ENCODE peak calls at places on chromosomes 6 and 20, in eight cellular contexts. Z is Peyer's patch, A is tibial nerve, W is PC-9, C is BE2C, L is uterus, B is gastrocnemius medialis, N is astrocyte. P is an unnamed sample. For H3K4me1, the result is how much of the 10 kb centered on the place peaks cover.

GRCh38 chr6:14105547-14105946 is 12.0 kb upstream of the CD83 start:
- DNase-seq in Z (no peak), A (no peak), W (no peak), C (no peak), L (no peak), B (no peak), N (no peak), P (no peak)

GRCh38 chr6:89970609-89971337 is 76.5 kb downstream of the GJA10 start:
- DNase-seq in Z (no peak), A (peak), W (peak), C (peak), L (peak), B (no peak), N (peak), P (no peak)

GRCh38 chr20:16692442-16692841 is 37.4 kb upstream of the SNRPB2 start:
- DNase-seq in Z (no peak), A (no peak), W (no peak), C (no peak), L (no peak), B (no peak), N (no peak), P (no peak)

GRCh38 chr6:69796081-69796626 is 656 bp downstream of the LMBRD1 start:
- DNase-seq in Z (peak), A (peak), W (peak), C (no peak), L (no peak), B (peak), N (peak), P (peak)

GRCh38 chr20:46990017-46990810 is 95.6 kb downstream of the EYA2 start:
- DNase-seq in Z (no peak), A (no peak), W (peak), C (no peak), L (no peak), B (peak), N (no peak), P (no peak)

GRCh38 chr6:101541873-101542272 is 148.4 kb downstream of the GRIK2 start:
- DNase-seq in Z (no peak), A (no peak), W (no peak), C (no peak), L (no peak), B (no peak), N (no peak), P (no peak)

GRCh38 chr6:10713962-10714361 is 8.9 kb upstream of the TMEM14C start:
- DNase-seq in Z (no peak), A (no peak), W (no peak), C (no peak), L (no peak), B (no peak), N (no peak), P (no peak)

GRCh38 chr20:10314198-10314597 is 95.6 kb downstream of the SNAP25 start:
- DNase-seq in Z (no peak), A (no peak), W (no peak), C (no peak), L (no peak), B (no peak), N (peak), P (no peak)

GRCh38 chr6:132690678-132691077 is 23.2 kb downstream of the VNN1 start:
- DNase-seq in Z (no peak), A (no peak), W (no peak), C (no peak), L (no peak), B (no peak), N (no peak), P (no peak)

GRCh38 chr6:36911946-36912555 is 26.3 kb downstream of the C6orf89 start:
- DNase-seq in Z (peak), A (no peak), W (no peak), C (no peak), L (no peak), B (no peak), N (no peak), P (no peak)

GRCh38 chr20:36542019-36542488 is 735 bp downstream of the MYL9 start:
- DNase-seq in Z (no peak), A (peak), W (no peak), C (peak), L (peak), B (no peak), N (no peak), P (peak)

GRCh38 chr6:148854086-148854485 is 107.3 kb downstream of the UST start:
- DNase-seq in Z (no peak), A (no peak), W (no peak), C (no peak), L (no peak), B (no peak), N (peak), P (no peak)

GRCh38 chr20:45964024-45964423 is 8.0 kb downstream of the ZNF335 start:
- DNase-seq in Z (no peak), A (no peak), W (peak), C (no peak), L (no peak), B (no peak), N (no peak), P (no peak)

GRCh38 chr20:22407237-22408193 is 176.9 kb downstream of the FOXA2 start:
- DNase-seq in Z (no peak), A (no peak), W (no peak), C (no peak), L (no peak), B (no peak), N (no peak), P (no peak)

GRCh38 chr20:1632228-1632577 is 12.4 kb upstream of the SIRPB1 start:
- DNase-seq in Z (no peak), A (no peak), W (no peak), C (no peak), L (no peak), B (no peak), N (no peak), P (no peak)

GRCh38 chr6:132165677-132166076 is 214.5 kb upstream of the CCN2 start:
- DNase-seq in Z (no peak), A (no peak), W (no peak), C (no peak), L (no peak), B (no peak), N (no peak), P (no peak)

GRCh38 chr6:100472674-100473073 is 8.0 kb upstream of the SIM1 start:
- DNase-seq in Z (no peak), A (no peak), W (peak), C (no peak), L (no peak), B (no peak), N (peak), P (no peak)

GRCh38 chr20:39800548-39800947 is 838.4 kb downstream of the DHX35 start:
- DNase-seq in Z (no peak), A (no peak), W (no peak), C (no peak), L (peak), B (peak), N (peak), P (peak)

GRCh38 chr6:127516676-127517273 is 2.4 kb downstream of the MTCL3 start:
- DNase-seq in Z (peak), A (peak), W (peak), C (peak), L (no peak), B (peak), N (peak), P (no peak)

GRCh38 chr20:43669332-43669731 is 2.4 kb downstream of the MYBL2 start:
- DNase-seq in Z (peak), A (no peak), W (peak), C (no peak), L (no peak), B (no peak), N (peak), P (no peak)

GRCh38 chr6:132391391-132392291 is 9.6 kb downstream of the MOXD1 start:
- DNase-seq in Z (peak), A (no peak), W (no peak), C (no peak), L (peak), B (no peak), N (peak), P (no peak)

GRCh38 chr6:84218091-84218490 is 9.4 kb downstream of the CEP162 start:
- DNase-seq in Z (no peak), A (no peak), W (no peak), C (no peak), L (no peak), B (no peak), N (no peak), P (no peak)

GRCh38 chr20:24378651-24379050 is 90.8 kb upstream of the SYNDIG1 start:
- DNase-seq in Z (no peak), A (no peak), W (no peak), C (no peak), L (no peak), B (no peak), N (no peak), P (no peak)

GRCh38 chr6:89789980-89790379 is 29.6 kb downstream of the MDN1 start:
- DNase-seq in Z (no peak), A (no peak), W (no peak), C (no peak), L (no peak), B (no peak), N (no peak), P (no peak)

GRCh38 chr20:46220808-46221207 is 87.5 kb downstream of the CDH22 start:
- DNase-seq in Z (no peak), A (no peak), W (no peak), C (peak), L (no peak), B (peak), N (no peak), P (no peak)

GRCh38 chr6:35573495-35574110 is 60.9 kb upstream of the TULP1 start:
- DNase-seq in Z (no peak), A (no peak), W (no peak), C (no peak), L (no peak), B (no peak), N (no peak), P (no peak)

GRCh38 chr6:73078908-73079610 is 146.2 kb downstream of the KHDC1L start:
- DNase-seq in Z (no peak), A (no peak), W (no peak), C (no peak), L (no peak), B (no peak), N (no peak), P (no peak)

GRCh38 chr20:16533493-16533892 is 39.8 kb downstream of the KIF16B start:
- DNase-seq in Z (no peak), A (no peak), W (no peak), C (no peak), L (no peak), B (no peak), N (no peak), P (no peak)

GRCh38 chr6:127200114-127200513 is 66.5 kb upstream of the RNF146 start:
- DNase-seq in Z (no peak), A (no peak), W (no peak), C (no peak), L (no peak), B (no peak), N (no peak), P (no peak)

GRCh38 chr6:42104095-42104806 is 38.2 kb downstream of the C6orf132 start:
- DNase-seq in Z (peak), A (peak), W (no peak), C (no peak), L (peak), B (peak), N (no peak), P (peak)

GRCh38 chr6:163123098-163123497 is 291.4 kb upstream of the QKI start:
- DNase-seq in Z (no peak), A (no peak), W (no peak), C (no peak), L (no peak), B (no peak), N (no peak), P (no peak)

GRCh38 chr6:141451508-141452353 is 681.0 kb upstream of the GJE1 start:
- DNase-seq in Z (no peak), A (no peak), W (no peak), C (no peak), L (no peak), B (no peak), N (peak), P (no peak)

GRCh38 chr6:107345398-107345797 is 114.0 kb downstream of the PDSS2 start:
- DNase-seq in Z (no peak), A (no peak), W (no peak), C (no peak), L (no peak), B (no peak), N (no peak), P (no peak)

GRCh38 chr6:35240838-35241801 is 18.4 kb upstream of the ZNF76 start:
- DNase-seq in Z (peak), A (peak), W (peak), C (peak), L (peak), B (peak), N (no peak), P (peak)

GRCh38 chr20:41140226-41141133 is 3.1 kb downstream of the PLCG1 start:
- DNase-seq in Z (no peak), A (no peak), W (no peak), C (no peak), L (no peak), B (no peak), N (no peak), P (no peak)

GRCh38 chr6:167235005-167235404 is 56.1 kb upstream of the UNC93A start:
- DNase-seq in Z (no peak), A (no peak), W (no peak), C (peak), L (no peak), B (no peak), N (no peak), P (no peak)

DNA sequence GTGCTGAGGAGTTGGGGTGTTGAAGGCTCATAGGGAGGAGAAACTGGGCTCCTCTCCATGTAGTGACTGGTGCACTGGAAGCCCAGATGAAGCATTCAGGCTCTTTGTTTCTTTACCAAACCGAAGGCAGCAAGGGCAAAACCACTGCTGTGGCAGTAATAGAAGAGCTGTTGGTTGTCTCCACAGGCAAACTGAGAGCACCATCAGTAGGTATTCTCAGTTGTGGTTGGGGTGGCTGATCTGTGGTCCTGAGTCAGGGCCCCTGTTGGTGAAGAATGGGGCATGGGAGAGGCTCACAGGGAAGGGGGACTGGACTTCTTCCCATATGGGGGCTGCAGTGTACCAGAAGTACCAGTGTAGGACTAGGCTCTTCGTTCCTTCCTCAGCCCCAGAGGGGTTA is 460.2 kb upstream of the IMPG1 start:
- DNase-seq in Z (no peak), A (no peak), W (no peak), C (no peak), L (no peak), B (no peak), N (no peak), P (no peak)
- H3K4me1 ChIP-seq in Z (under half), A (under half), W (under half), C (under half), L (under half), B (under half), N (under half), P (under half)

GRCh38 chr6:26067367-26067766 is 19.9 kb upstream of the HFE start:
- DNase-seq in Z (no peak), A (no peak), W (peak), C (no peak), L (no peak), B (no peak), N (no peak), P (no peak)

GRCh38 chr6:26064619-26065257 is 22.5 kb upstream of the HFE start:
- DNase-seq in Z (peak), A (no peak), W (no peak), C (peak), L (no peak), B (no peak), N (peak), P (no peak)

GRCh38 chr6:26071135-26071534 is 16.1 kb upstream of the HFE start:
- DNase-seq in Z (no peak), A (no peak), W (no peak), C (no peak), L (no peak), B (peak), N (no peak), P (no peak)

GRCh38 chr6:26068036-26068435 is 19.2 kb upstream of the HFE start:
- DNase-seq in Z (no peak), A (no peak), W (no peak), C (no peak), L (no peak), B (no peak), N (no peak), P (no peak)

DNA sequence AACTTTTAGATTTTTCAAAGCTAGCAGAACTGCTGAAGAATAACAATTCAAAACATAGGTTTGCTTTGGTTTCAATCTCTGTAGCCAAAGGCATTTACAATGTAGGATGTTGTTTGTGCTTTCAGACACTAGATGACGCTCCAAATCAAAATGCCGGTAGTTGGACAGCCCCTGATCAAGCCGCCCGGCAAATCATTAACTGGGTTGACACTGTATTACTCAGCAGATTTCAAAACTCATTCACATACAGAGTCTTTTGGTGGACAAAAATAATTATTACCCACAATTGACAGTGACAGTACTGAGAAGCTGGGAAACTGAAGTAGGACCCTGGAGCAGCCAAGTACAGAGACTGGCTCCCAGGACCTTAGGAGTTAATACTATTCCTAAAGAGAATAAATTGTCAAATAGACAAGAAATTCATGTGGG is 21.3 kb upstream of the HFE start:
- DNase-seq in Z (peak), A (peak), W (peak), C (peak), L (peak), B (peak), N (peak), P (no peak)
- H3K4me3 ChIP-seq in Z (no peak), A (no peak), W (no peak), C (no peak), L (no peak), B (no peak), N (no peak), P (no peak)

GRCh38 chr20:62365814-62366369 is 1.2 kb downstream of the LAMA5 start:
- DNase-seq in Z (no peak), A (no peak), W (peak), C (peak), L (no peak), B (peak), N (no peak), P (peak)

GRCh38 chr20:62362991-62363919 is 3.9 kb downstream of the LAMA5 start:
- DNase-seq in Z (no peak), A (no peak), W (no peak), C (peak), L (peak), B (peak), N (no peak), P (no peak)

GRCh38 chr20:62364911-62365736 is 2.0 kb downstream of the LAMA5 start:
- DNase-seq in Z (no peak), A (no peak), W (no peak), C (peak), L (peak), B (peak), N (no peak), P (peak)

GRCh38 chr20:62362590-62362940 is 4.5 kb downstream of the LAMA5 start:
- DNase-seq in Z (no peak), A (no peak), W (no peak), C (no peak), L (no peak), B (no peak), N (no peak), P (no peak)

DNA sequence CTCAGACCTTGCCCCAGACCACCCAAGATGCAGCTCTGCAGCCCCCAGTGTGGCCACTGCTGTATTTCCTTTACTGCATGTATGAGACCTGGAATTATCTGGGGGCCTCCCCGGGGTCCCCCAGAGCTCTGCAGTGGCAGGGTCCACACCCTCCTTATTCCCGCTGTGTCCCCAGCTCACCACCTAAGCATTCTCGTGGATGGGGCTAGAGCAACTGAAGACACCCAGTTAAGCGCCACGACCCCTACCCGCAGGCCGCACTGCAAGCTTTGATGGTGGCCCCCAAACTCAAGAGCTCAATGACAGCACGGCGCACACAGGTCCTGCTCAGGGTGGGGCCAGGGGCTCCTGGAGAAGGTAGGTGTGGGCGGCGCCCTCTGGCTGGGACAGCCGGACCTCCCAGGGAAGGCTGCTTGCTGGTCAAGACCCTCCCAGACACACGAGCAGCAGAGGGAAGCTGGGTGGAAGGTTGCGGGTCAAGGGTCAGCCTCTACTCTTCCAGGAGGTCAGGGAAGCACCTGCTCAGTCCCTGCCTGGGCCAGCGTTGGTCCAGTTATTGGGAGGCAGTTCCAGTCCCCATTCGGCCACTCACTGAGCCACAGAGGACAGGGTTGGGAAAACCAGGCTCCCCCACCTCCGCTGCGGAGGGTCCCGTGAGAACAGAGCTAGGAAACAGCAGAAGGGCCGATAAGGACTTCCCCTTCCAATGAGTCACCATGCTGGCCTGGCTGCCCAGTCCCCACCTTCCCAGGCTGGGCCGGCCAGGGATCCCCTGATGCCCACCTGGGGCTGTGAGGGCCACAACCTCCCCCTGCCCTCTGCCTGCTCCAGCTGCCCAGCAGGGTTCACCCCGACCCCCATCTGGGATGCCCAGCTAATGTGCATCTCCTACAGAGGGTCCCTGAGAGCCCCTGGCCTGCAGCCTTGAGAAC is 2.9 kb downstream of the LAMA5 start:
- DNase-seq in Z (no peak), A (no peak), W (peak), C (peak), L (peak), B (peak), N (no peak), P (peak)
- TF ChIP-seq CTCF in Z (no peak), A (no peak), W (no peak), C (no peak), L (no peak), B (no peak), N (no peak), P (no peak)

GRCh38 chr6:213284-213683 is 79.0 kb upstream of the DUSP22 start:
- DNase-seq in Z (no peak), A (no peak), W (no peak), C (no peak), L (no peak), B (no peak), N (no peak), P (no peak)

GRCh38 chr6:211856-212497 is 80.3 kb upstream of the DUSP22 start:
- DNase-seq in Z (no peak), A (no peak), W (no peak), C (no peak), L (no peak), B (no peak), N (no peak), P (no peak)

GRCh38 chr6:217048-217659 is 75.1 kb upstream of the DUSP22 start:
- DNase-seq in Z (peak), A (peak), W (no peak), C (peak), L (no peak), B (no peak), N (no peak), P (no peak)

GRCh38 chr6:215335-216034 is 76.8 kb upstream of the DUSP22 start:
- DNase-seq in Z (no peak), A (no peak), W (peak), C (no peak), L (no peak), B (no peak), N (no peak), P (no peak)

DNA sequence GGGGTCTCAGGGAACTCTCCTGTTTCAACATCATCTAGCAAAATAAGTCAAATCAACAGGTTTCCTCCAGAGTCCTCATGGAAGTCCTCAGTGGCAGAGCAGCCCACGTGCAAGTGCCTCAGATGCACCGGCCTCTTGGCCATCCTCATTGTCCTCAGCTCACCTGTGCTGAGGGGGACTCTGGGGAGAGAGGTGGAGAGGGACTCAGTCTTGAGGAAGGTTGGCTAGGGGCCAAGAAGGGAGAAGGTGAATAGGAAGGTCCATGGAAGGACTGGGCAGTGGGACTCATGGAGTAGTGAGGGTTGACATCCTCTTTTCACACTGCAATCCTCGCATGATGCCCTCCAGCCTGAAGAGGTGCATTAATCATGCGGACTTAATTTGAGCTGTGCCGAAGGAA is 77.9 kb upstream of the DUSP22 start:
- DNase-seq in Z (no peak), A (no peak), W (no peak), C (no peak), L (no peak), B (no peak), N (no peak), P (no peak)
- H3K4me1 ChIP-seq in Z (under half), A (under half), W (under half), C (under half), L (under half), B (under half), N (under half), P (under half)

GRCh38 chr20:2693286-2693995 is 861 bp downstream of the EBF4 start:
- DNase-seq in Z (no peak), A (no peak), W (no peak), C (peak), L (peak), B (no peak), N (no peak), P (peak)
- H3K4me3 ChIP-seq in Z (peak), A (peak), W (no peak), C (no peak), L (peak), B (peak), N (no peak), P (peak)